ENCODE peak calls at places on chromosomes 4 and X, in ten cellular contexts. A, D, K, Y, F, G, B, R, W and C are unnamed samples.

GRCh38 chr4:139786494-139787354 is 121.1 kb downstream of the MGST2 start:
- DNase-seq in A (no peak), D (no peak), K (no peak), Y (no peak), F (no peak), G (peak), B (no peak), R (no peak), W (no peak), C (no peak)

GRCh38 chrX:16511776-16512400 is 138.1 kb upstream of the S100G start:
- DNase-seq in A (peak), D (peak), K (no peak), Y (no peak), F (no peak), G (no peak), B (no peak), R (no peak), W (no peak), C (no peak)

GRCh38 chrX:71103110-71103983 is 3.2 kb downstream of the CXorf65 start:
- DNase-seq in A (no peak), D (no peak), K (no peak), Y (peak), F (peak), G (peak), B (peak), R (peak), W (peak), C (peak)

GRCh38 chr4:42150653-42151567 is 1.5 kb downstream of the BEND4 start:
- DNase-seq in A (no peak), D (no peak), K (no peak), Y (no peak), F (no peak), G (peak), B (peak), R (peak), W (no peak), C (no peak)

GRCh38 chr4:105352826-105353225 is 121.0 kb downstream of the PPA2 start:
- DNase-seq in A (no peak), D (peak), K (no peak), Y (no peak), F (no peak), G (no peak), B (no peak), R (no peak), W (peak), C (no peak)

GRCh38 chr4:81572398-81572797 is 100.7 kb upstream of the RASGEF1B start:
- DNase-seq in A (no peak), D (no peak), K (no peak), Y (no peak), F (no peak), G (no peak), B (no peak), R (no peak), W (no peak), C (no peak)

GRCh38 chr4:128688846-128689467 is 120.5 kb upstream of the JADE1 start:
- DNase-seq in A (peak), D (no peak), K (no peak), Y (no peak), F (no peak), G (no peak), B (no peak), R (no peak), W (no peak), C (no peak)

GRCh38 chrX:11412715-11413623 is 119.8 kb downstream of the AMELX start:
- DNase-seq in A (no peak), D (peak), K (no peak), Y (no peak), F (no peak), G (no peak), B (no peak), R (no peak), W (no peak), C (peak)

GRCh38 chr4:94642561-94642866 is 115.2 kb upstream of the BMPR1B start:
- DNase-seq in A (peak), D (peak), K (no peak), Y (no peak), F (no peak), G (no peak), B (no peak), R (no peak), W (no peak), C (no peak)

GRCh38 chr4:153714247-153714646 is 30.2 kb downstream of the TLR2 start:
- DNase-seq in A (no peak), D (peak), K (no peak), Y (no peak), F (no peak), G (no peak), B (no peak), R (no peak), W (no peak), C (no peak)

GRCh38 chrX:102835504-102836146 is 101.4 kb upstream of the RAB40AL start:
- DNase-seq in A (peak), D (peak), K (peak), Y (no peak), F (no peak), G (no peak), B (peak), R (peak), W (peak), C (peak)

GRCh38 chrX:32116047-32116446 is 1044.2 kb upstream of the FTHL17 start:
- DNase-seq in A (no peak), D (no peak), K (no peak), Y (no peak), F (no peak), G (no peak), B (no peak), R (no peak), W (no peak), C (no peak)

GRCh38 chr4:144174401-144175067 is 34.0 kb upstream of the GYPA start:
- DNase-seq in A (peak), D (peak), K (peak), Y (no peak), F (no peak), G (peak), B (peak), R (peak), W (peak), C (peak)

DNA sequence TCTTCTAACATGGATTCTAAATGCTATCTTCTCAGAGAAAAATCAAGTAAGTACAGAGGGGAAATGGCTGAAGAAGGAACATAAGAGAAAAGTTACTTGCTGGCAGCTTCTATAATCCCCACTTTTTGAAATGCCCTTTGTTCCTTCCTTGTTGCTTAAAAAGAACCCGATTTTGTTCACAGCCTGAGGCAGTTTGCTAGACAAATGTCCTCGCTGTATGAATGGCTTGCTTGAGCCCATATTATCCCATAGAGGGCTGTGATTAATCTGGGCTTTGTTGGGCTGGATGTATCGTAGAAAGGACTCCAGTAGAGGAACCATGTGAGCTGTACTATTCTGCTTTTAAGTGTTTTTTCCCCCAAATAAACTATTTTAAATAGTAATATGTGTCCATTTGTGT is 134.3 kb upstream of the FGF13 start:
- DNase-seq in A (no peak), D (no peak), K (no peak), Y (no peak), F (no peak), G (no peak), B (no peak), R (peak), W (no peak), C (no peak)
- H3K4me3 ChIP-seq in A (no peak), D (no peak), K (no peak), Y (no peak), F (no peak), G (no peak), B (no peak), R (peak), W (no peak), C (no peak)

GRCh38 chrX:17736856-17737706 is at the start of gene SCML1:
- DNase-seq in A (peak), D (peak), K (peak), Y (peak), F (peak), G (peak), B (no peak), R (peak), W (peak), C (peak)

GRCh38 chrX:17735396-17735795 is 1.9 kb upstream of the SCML1 start:
- DNase-seq in A (peak), D (no peak), K (no peak), Y (no peak), F (no peak), G (no peak), B (no peak), R (no peak), W (no peak), C (no peak)

GRCh38 chrX:17737707-17738001 is 361 bp downstream of the SCML1 start:
- DNase-seq in A (no peak), D (no peak), K (no peak), Y (no peak), F (no peak), G (no peak), B (no peak), R (no peak), W (no peak), C (no peak)

GRCh38 chrX:17738002-17738713 is 865 bp downstream of the SCML1 start:
- DNase-seq in A (peak), D (peak), K (peak), Y (peak), F (peak), G (peak), B (no peak), R (peak), W (no peak), C (peak)

DNA sequence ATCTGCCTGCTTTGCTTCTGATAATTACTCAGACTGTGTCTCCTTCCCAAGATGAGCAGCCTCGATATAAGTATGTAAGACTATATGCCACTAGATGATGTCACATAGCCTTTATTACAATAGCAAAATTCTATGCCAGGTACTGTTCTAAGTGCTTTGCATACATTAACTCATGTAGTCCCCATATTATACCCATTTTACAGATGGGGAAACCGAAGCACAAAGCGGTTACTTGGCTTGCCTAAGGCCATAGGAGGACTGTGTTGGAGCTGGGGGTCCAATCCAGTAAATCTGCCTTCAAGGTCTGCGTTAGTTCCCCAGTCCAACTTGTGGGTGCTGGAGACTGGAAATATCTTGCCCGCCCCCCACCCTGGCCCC is 826 bp upstream of the SCML1 start:
- DNase-seq in A (no peak), D (no peak), K (no peak), Y (no peak), F (no peak), G (no peak), B (no peak), R (no peak), W (no peak), C (no peak)
- H3K4me3 ChIP-seq in A (peak), D (peak), K (peak), Y (peak), F (peak), G (peak), B (no peak), R (peak), W (peak), C (no peak)

GRCh38 chrX:41449138-41449537 is 2.0 kb downstream of the NYX start:
- DNase-seq in A (no peak), D (no peak), K (no peak), Y (no peak), F (no peak), G (no peak), B (peak), R (no peak), W (no peak), C (no peak)
- H3K4me3 ChIP-seq in A (no peak), D (no peak), K (no peak), Y (no peak), F (peak), G (peak), B (peak), R (no peak), W (no peak), C (no peak)

GRCh38 chr4:183541081-183542045 is 36.5 kb downstream of the ING2 start:
- DNase-seq in A (peak), D (peak), K (peak), Y (no peak), F (no peak), G (no peak), B (no peak), R (peak), W (no peak), C (no peak)
- H3K4me3 ChIP-seq in A (no peak), D (no peak), K (no peak), Y (no peak), F (no peak), G (no peak), B (no peak), R (no peak), W (no peak), C (no peak)

GRCh38 chr4:8592366-8593267 is at the start of gene CPZ:
- DNase-seq in A (peak), D (peak), K (no peak), Y (no peak), F (no peak), G (no peak), B (no peak), R (peak), W (peak), C (peak)
- H3K4me3 ChIP-seq in A (peak), D (no peak), K (no peak), Y (no peak), F (peak), G (no peak), B (no peak), R (peak), W (peak), C (peak)

DNA sequence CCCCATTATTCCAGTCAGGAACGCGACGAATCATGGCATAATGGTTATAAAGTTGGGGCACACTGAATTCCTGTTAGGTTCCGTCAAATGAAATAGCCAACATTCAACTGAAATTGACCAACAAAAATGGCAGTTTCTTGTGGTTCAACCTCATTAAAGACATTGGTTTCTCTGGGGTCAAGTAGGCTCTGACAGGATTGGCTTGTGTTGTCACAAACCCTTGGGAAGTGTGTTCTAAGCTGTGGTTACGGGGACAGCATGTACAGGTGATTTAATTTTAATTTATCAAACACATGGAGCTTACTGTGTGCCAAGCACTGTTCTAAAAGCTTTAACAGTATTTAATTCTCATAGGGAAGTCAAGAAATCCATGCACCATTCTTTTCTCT is 751 bp downstream of the XK start:
- DNase-seq in A (no peak), D (no peak), K (no peak), Y (no peak), F (no peak), G (no peak), B (no peak), R (no peak), W (no peak), C (no peak)
- H3K4me3 ChIP-seq in A (no peak), D (no peak), K (no peak), Y (no peak), F (peak), G (no peak), B (no peak), R (peak), W (peak), C (no peak)

GRCh38 chr4:146640021-146640425 is 1.3 kb downstream of the POU4F2 start:
- DNase-seq in A (no peak), D (no peak), K (no peak), Y (no peak), F (no peak), G (no peak), B (no peak), R (no peak), W (no peak), C (no peak)

GRCh38 chr4:146638801-146639351 is at the start of gene POU4F2:
- DNase-seq in A (no peak), D (peak), K (no peak), Y (no peak), F (no peak), G (peak), B (no peak), R (peak), W (no peak), C (no peak)

GRCh38 chr4:146637853-146638800 is 566 bp upstream of the POU4F2 start:
- DNase-seq in A (no peak), D (no peak), K (no peak), Y (no peak), F (peak), G (peak), B (no peak), R (peak), W (no peak), C (no peak)

GRCh38 chr4:146640459-146641061 is 1.9 kb downstream of the POU4F2 start:
- DNase-seq in A (no peak), D (no peak), K (no peak), Y (no peak), F (no peak), G (no peak), B (no peak), R (peak), W (no peak), C (no peak)

GRCh38 chr4:146639414-146639814 is 721 bp downstream of the POU4F2 start:
- DNase-seq in A (no peak), D (no peak), K (no peak), Y (no peak), F (no peak), G (no peak), B (no peak), R (no peak), W (no peak), C (no peak)
- H3K4me3 ChIP-seq in A (no peak), D (no peak), K (no peak), Y (no peak), F (peak), G (peak), B (no peak), R (peak), W (no peak), C (no peak)

GRCh38 chr4:88820723-88821368 is 123.2 kb upstream of the NAP1L5 start:
- DNase-seq in A (no peak), D (no peak), K (no peak), Y (no peak), F (no peak), G (no peak), B (no peak), R (no peak), W (no peak), C (no peak)
- H3K4me3 ChIP-seq in A (peak), D (peak), K (peak), Y (peak), F (peak), G (peak), B (no peak), R (no peak), W (peak), C (no peak)

DNA sequence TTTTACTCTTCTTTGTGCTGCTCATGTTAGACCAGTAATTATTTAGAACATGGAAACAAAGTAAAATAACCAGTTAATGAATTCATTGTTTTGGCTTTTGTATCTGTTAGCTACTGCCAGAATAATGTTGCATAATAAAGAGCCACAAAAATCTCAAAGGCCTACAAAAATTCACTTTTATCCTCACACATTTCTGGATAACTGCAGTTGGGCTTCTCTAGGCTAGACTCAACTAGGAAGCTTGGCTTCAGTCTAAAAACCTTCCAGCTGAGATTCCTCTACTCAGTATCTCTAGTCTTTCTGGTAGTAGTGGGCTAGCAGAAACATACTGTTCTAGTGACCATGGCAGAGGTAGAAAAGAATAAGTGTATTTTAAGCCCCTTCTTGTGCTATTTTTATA is 73.0 kb downstream of the FAT4 start:
- DNase-seq in A (no peak), D (peak), K (no peak), Y (no peak), F (no peak), G (no peak), B (no peak), R (no peak), W (no peak), C (no peak)
- H3K4me3 ChIP-seq in A (no peak), D (no peak), K (no peak), Y (no peak), F (no peak), G (no peak), B (no peak), R (no peak), W (no peak), C (no peak)